ENCODE peak calls at places on chromosomes 4 and X, in seven cellular contexts. Y is fibroblast of the conjunctiva; Z is breast epithelium; A is activated naive CD8-positive, alpha-beta T cell treated with anti-CD3 and anti-CD28 coated beads, Interleukin-2, amount 50 U/mL, for 24 hours; Q is GF-D8; N is iPS DF 19.7; I is left kidney. U is an unnamed sample.

GRCh38 chr4:184114431-184114830 is 103.2 kb downstream of the ENPP6 start:
- DNase-seq in I (no peak), Y (no peak), Q (no peak), N (no peak), A (no peak), Z (no peak), U (no peak)

GRCh38 chr4:188934320-188934975 is 795.2 kb downstream of the TRIML1 start:
- DNase-seq in I (no peak), Y (peak; percentile 61), A (no peak), Z (no peak), Q (no peak), N (no peak), U (no peak)

GRCh38 chrX:28585767-28586166 is 1.5 kb upstream of the IL1RAPL1 start:
- DNase-seq in Z (no peak), Y (no peak), Q (no peak), I (peak; percentile 19), N (no peak), A (no peak), U (no peak)

GRCh38 chr4:99574530-99575314 is at the start of gene MTTP:
- DNase-seq in Q (no peak), Y (no peak), I (no peak), N (no peak), A (no peak), Z (no peak), U (no peak)

GRCh38 chrX:2508648-2509335 is 8.0 kb upstream of the DHRSX start:
- DNase-seq in Y (no peak), A (no peak), Q (no peak), I (no peak), N (no peak), Z (no peak), U (no peak)

GRCh38 chrX:17380221-17380620 is 5.2 kb downstream of the NHS start:
- DNase-seq in Z (no peak), N (no peak), Q (no peak), Y (no peak), A (no peak), I (no peak), U (no peak)

GRCh38 chr4:3497554-3498389 is 34.5 kb downstream of the LRPAP1 start:
- DNase-seq in N (no peak), Q (no peak), Y (no peak), I (no peak), A (no peak), Z (no peak), U (no peak)

GRCh38 chrX:20454117-20454516 is 187.4 kb upstream of the RPS6KA3 start:
- DNase-seq in Z (no peak), A (no peak), Q (no peak), N (no peak), I (no peak), Y (no peak), U (no peak)

GRCh38 chrX:125291124-125291523 is 28.5 kb upstream of the TEX13C start:
- DNase-seq in A (no peak), Q (no peak), I (no peak), Z (no peak), N (no peak), Y (no peak), U (no peak)

GRCh38 chrX:57964975-57965374 is 54.7 kb upstream of the ZXDA start:
- DNase-seq in A (no peak), I (no peak), N (no peak), Y (no peak), Q (no peak), Z (no peak), U (no peak)

GRCh38 chr4:84852081-84852480 is 114.4 kb downstream of the WDFY3 start:
- DNase-seq in N (no peak), Q (no peak), Y (no peak), A (no peak), Z (no peak), I (no peak), U (no peak)

GRCh38 chr4:143358923-143359694 is 22.4 kb downstream of the GAB1 start:
- DNase-seq in I (peak; percentile 78), Y (no peak), Z (no peak), Q (peak; percentile 16), A (peak; percentile 23), N (no peak), U (peak; percentile 49)

GRCh38 chrX:67159437-67159836 is 384.4 kb upstream of the AR start:
- DNase-seq in Y (no peak), Z (no peak), N (no peak), I (no peak), A (no peak), Q (no peak), U (no peak)

GRCh38 chr4:142845293-142846070 is 619 bp downstream of the INPP4B start:
- DNase-seq in Z (no peak), I (peak; percentile 65), Q (no peak), A (peak; percentile 6), N (no peak), Y (no peak), U (no peak)

GRCh38 chr4:122450847-122451246 is 5.7 kb downstream of the IL2 start:
- DNase-seq in I (peak; percentile 7), Y (no peak), Z (no peak), A (peak; percentile 18), Q (no peak), N (peak; percentile 83), U (no peak)

GRCh38 chr4:107757860-107758476 is 37.9 kb upstream of the PAPSS1 start:
- DNase-seq in Z (no peak), N (no peak), A (no peak), Q (no peak), Y (peak; percentile 21), I (peak; percentile 41), U (no peak)

GRCh38 chr4:90171491-90171890 is 44.3 kb downstream of the CCSER1 start:
- DNase-seq in N (no peak), I (no peak), A (no peak), Z (no peak), Q (no peak), Y (no peak), U (no peak)

GRCh38 chr4:2260336-2261109 is 1.4 kb downstream of the MXD4 start:
- DNase-seq in Z (peak; percentile 43), I (no peak), Q (no peak), A (no peak), Y (no peak), N (no peak), U (no peak)

GRCh38 chr4:1463927-1464540 is 57.8 kb upstream of the NKX1-1 start:
- DNase-seq in I (no peak), Z (peak; percentile 28), Y (no peak), N (no peak), A (no peak), Q (no peak), U (no peak)

GRCh38 chr4:71235321-71236206 is 103.3 kb upstream of the SLC4A4 start:
- DNase-seq in Z (no peak), Y (no peak), A (no peak), Q (no peak), I (no peak), N (no peak), U (no peak)

GRCh38 chr4:6680372-6681034 is 13.2 kb upstream of the S100P start:
- DNase-seq in Q (no peak), A (no peak), N (no peak), I (no peak), Y (no peak), Z (no peak), U (no peak)

GRCh38 chr4:3069661-3070199 is 4.6 kb downstream of the HTT-AS start:
- DNase-seq in Z (no peak), Y (no peak), N (no peak), Q (no peak), A (no peak), I (no peak), U (no peak)

GRCh38 chrX:114272096-114272686 is 311.7 kb upstream of the HTR2C start:
- DNase-seq in Y (no peak), Z (no peak), A (no peak), N (no peak), I (no peak), Q (no peak), U (no peak)

GRCh38 chrX:45806410-45807121 is 605.9 kb upstream of the DIPK2B start:
- DNase-seq in I (peak; percentile 5), A (no peak), Y (peak; percentile 77), Z (no peak), N (no peak), Q (no peak), U (peak; percentile 19)

GRCh38 chr4:150385606-150386005 is 196.3 kb upstream of the MAB21L2 start:
- DNase-seq in Z (no peak), I (peak; percentile 8), A (no peak), N (no peak), Q (no peak), Y (peak; percentile 92), U (peak; percentile 37)

GRCh38 chrX:11888421-11888820 is 130.4 kb downstream of the MSL3 start:
- DNase-seq in I (no peak), A (no peak), Z (no peak), N (no peak), Y (no peak), Q (no peak), U (no peak)

GRCh38 chr4:8858188-8858924 is 13.3 kb downstream of the HMX1 start:
- DNase-seq in Q (no peak), Z (no peak), A (no peak), I (no peak), N (no peak), Y (no peak), U (no peak)

GRCh38 chr4:1635452-1635851 is 48.7 kb downstream of the FAM53A start:
- DNase-seq in Q (no peak), N (no peak), I (no peak), Y (no peak), Z (no peak), A (no peak), U (no peak)

GRCh38 chr4:183561905-183562304 is 57.0 kb downstream of the ING2 start:
- DNase-seq in Z (no peak), A (no peak), Q (no peak), Y (no peak), N (no peak), I (peak; percentile 17), U (no peak)

GRCh38 chr4:114193625-114194399 is 214.4 kb upstream of the ARSJ start:
- DNase-seq in Z (no peak), I (no peak), N (no peak), A (no peak), Q (no peak), Y (no peak), U (no peak)

GRCh38 chrX:16469870-16470269 is 180.1 kb upstream of the S100G start:
- DNase-seq in A (no peak), N (no peak), Z (no peak), Q (no peak), I (no peak), Y (no peak), U (no peak)

GRCh38 chrX:74925210-74926088 is at the start of gene NEXMIF:
- DNase-seq in Y (no peak), Z (no peak), Q (no peak), N (no peak), A (peak; percentile 12), I (peak; percentile 5), U (peak; percentile 24)

GRCh38 chr4:71648448-71648847 is 135.4 kb downstream of the GC start:
- DNase-seq in I (no peak), A (no peak), Z (no peak), Y (no peak), Q (no peak), N (no peak), U (no peak)

GRCh38 chr4:71456841-71457240 is 118.0 kb downstream of the SLC4A4 start:
- DNase-seq in Q (no peak), N (no peak), A (no peak), I (no peak), Z (no peak), Y (peak; percentile 28), U (peak; percentile 18)

GRCh38 chr4:4913628-4914027 is 54.2 kb downstream of the MSX1 start:
- DNase-seq in N (no peak), Z (no peak), A (no peak), Q (no peak), Y (no peak), I (no peak), U (no peak)

GRCh38 chrX:149540621-149541520 is at the start of gene EOLA1:
- DNase-seq in Z (peak; percentile 76), N (peak; percentile 63), Y (peak; percentile 93), Q (peak; percentile 88), A (peak; percentile 84), I (peak; percentile 96), U (peak; percentile 56)

GRCh38 chrX:22686138-22686541 is 313.6 kb upstream of the DDX53 start:
- DNase-seq in A (no peak), Q (no peak), N (no peak), Y (peak; percentile 72), Z (no peak), I (peak; percentile 53), U (peak; percentile 35)

U was measured in hepatic stellate cell.